ENCODE peak calls at places on chromosomes 6 and 20, in five cellular contexts. Z is cardiac muscle cell, A is heart left ventricle, K is OCI-LY7, L is cardiac fibroblast. B is an unnamed sample.

GRCh38 chr6:138038148-138038870 is 68.9 kb downstream of the PERP start:
- DNase-seq in Z (no peak), A (no peak), K (no peak), L (no peak), B (peak)

GRCh38 chr6:116190550-116190949 is 63.3 kb downstream of the TSPYL4 start:
- DNase-seq in Z (peak), A (no peak), K (no peak), L (peak), B (no peak)

GRCh38 chr20:13009682-13010406 is 1.1 kb downstream of the SPTLC3 start:
- DNase-seq in Z (no peak), A (no peak), K (peak), L (peak), B (peak)

GRCh38 chr20:64151634-64152530 is 12.4 kb upstream of the MYT1 start:
- DNase-seq in Z (no peak), A (peak), K (no peak), L (peak), B (no peak)

GRCh38 chr20:21615617-21616080 is 89.8 kb upstream of the PAX1 start:
- DNase-seq in Z (peak), A (no peak), K (peak), L (peak), B (peak)

GRCh38 chr6:65557224-65557623 is 149.8 kb downstream of the EYS start:
- DNase-seq in Z (no peak), A (no peak), K (no peak), L (no peak), B (no peak)

GRCh38 chr20:31788578-31788977 is 30.6 kb upstream of the MYLK2 start:
- DNase-seq in Z (peak), A (no peak), K (no peak), L (peak), B (no peak)

GRCh38 chr6:130900913-130901312 is 73.7 kb downstream of the SMLR1 start:
- DNase-seq in Z (no peak), A (peak), K (no peak), L (peak), B (no peak)

GRCh38 chr6:125481056-125481455 is 179.3 kb upstream of the HDDC2 start:
- DNase-seq in Z (no peak), A (no peak), K (no peak), L (no peak), B (no peak)

GRCh38 chr6:53328375-53328774 is 20.4 kb downstream of the ELOVL5 start:
- DNase-seq in Z (no peak), A (no peak), K (no peak), L (peak), B (no peak)

GRCh38 chr6:24997186-24997585 is 61.4 kb upstream of the RIPOR2 start:
- DNase-seq in Z (no peak), A (no peak), K (no peak), L (no peak), B (no peak)

GRCh38 chr6:144087789-144088426 is 7.5 kb downstream of the SF3B5 start:
- DNase-seq in Z (no peak), A (no peak), K (no peak), L (no peak), B (peak)

GRCh38 chr6:43798688-43799444 is 28.9 kb downstream of the VEGFA start:
- DNase-seq in Z (peak), A (peak), K (no peak), L (peak), B (peak)

GRCh38 chr6:168650686-168651085 is 209.7 kb downstream of the SMOC2 start:
- DNase-seq in Z (no peak), A (no peak), K (no peak), L (no peak), B (no peak)

GRCh38 chr6:16769131-16769985 is 8.1 kb upstream of the ATXN1 start:
- DNase-seq in Z (peak), A (no peak), K (no peak), L (peak), B (peak)

GRCh38 chr20:52936368-52936986 is 35.7 kb upstream of the TSHZ2 start:
- DNase-seq in Z (no peak), A (no peak), K (no peak), L (no peak), B (no peak)

GRCh38 chr6:118562959-118563358 is 14.9 kb downstream of the PLN start:
- DNase-seq in Z (no peak), A (no peak), K (no peak), L (peak), B (no peak)

GRCh38 chr6:13216236-13216933 is 112.0 kb downstream of the TBC1D7 start:
- DNase-seq in Z (no peak), A (no peak), K (no peak), L (no peak), B (peak)

GRCh38 chr6:167401525-167402194 is 76.8 kb downstream of the TTLL2 start:
- DNase-seq in Z (no peak), A (peak), K (no peak), L (no peak), B (no peak)

GRCh38 chr6:44659676-44660170 is 272.2 kb downstream of the CDC5L start:
- DNase-seq in Z (no peak), A (no peak), K (no peak), L (no peak), B (no peak)

GRCh38 chr6:142870787-142871371 is 74.1 kb downstream of the HIVEP2 start:
- DNase-seq in Z (no peak), A (no peak), K (no peak), L (peak), B (no peak)

GRCh38 chr20:23116301-23117089 is 30.4 kb upstream of the CD93 start:
- DNase-seq in Z (peak), A (no peak), K (no peak), L (no peak), B (no peak)

GRCh38 chr20:58128635-58129625 is 99.5 kb downstream of the ANKRD60 start:
- DNase-seq in Z (no peak), A (no peak), K (no peak), L (no peak), B (no peak)

GRCh38 chr6:68126089-68126749 is 508.9 kb upstream of the ADGRB3 start:
- DNase-seq in Z (no peak), A (no peak), K (no peak), L (peak), B (peak)

GRCh38 chr6:123519191-123519510 is 117.6 kb downstream of the TRDN start:
- DNase-seq in Z (no peak), A (peak), K (no peak), L (no peak), B (no peak)

GRCh38 chr6:33279971-33280511 is 3.1 kb downstream of the B3GALT4 start:
- DNase-seq in Z (peak), A (no peak), K (peak), L (peak), B (no peak)

GRCh38 chr6:163414367-163415175 is at the start of gene QKI:
- DNase-seq in Z (peak), A (peak), K (peak), L (peak), B (peak)

GRCh38 chr6:162078667-162079066 is 648.9 kb downstream of the PRKN start:
- DNase-seq in Z (no peak), A (no peak), K (no peak), L (no peak), B (no peak)

GRCh38 chr6:7107578-7108195 is at the start of gene RREB1:
- DNase-seq in Z (peak), A (peak), K (peak), L (peak), B (peak)

GRCh38 chr6:120211955-120212792 is 862.6 kb upstream of the MAN1A1 start:
- DNase-seq in Z (no peak), A (no peak), K (no peak), L (peak), B (no peak)

DNA sequence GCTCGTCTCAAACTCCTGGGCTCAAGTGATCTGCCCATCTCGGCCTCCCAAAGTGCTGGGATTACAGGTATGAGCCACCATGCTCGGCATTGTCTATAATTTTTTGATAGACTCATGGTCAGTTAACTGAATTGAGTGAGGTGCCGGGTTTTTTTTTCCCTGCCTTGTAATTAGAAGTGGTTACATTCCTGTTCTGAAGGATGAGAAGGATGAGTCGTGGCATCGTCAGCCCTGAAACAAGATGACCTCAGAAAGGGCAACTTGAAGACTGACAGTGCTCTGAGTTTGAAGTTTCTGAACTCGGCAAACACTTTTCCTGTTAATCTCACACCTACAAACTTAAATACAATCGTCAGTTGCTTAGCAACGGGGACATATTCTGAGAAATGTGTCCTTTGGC is 158.7 kb upstream of the PDE10A start:
- DNase-seq in Z (no peak), A (no peak), K (no peak), L (peak), B (no peak)
- TF ChIP-seq CTCF in Z (no peak), A (no peak), K (no peak), L (no peak), B (no peak)

DNA sequence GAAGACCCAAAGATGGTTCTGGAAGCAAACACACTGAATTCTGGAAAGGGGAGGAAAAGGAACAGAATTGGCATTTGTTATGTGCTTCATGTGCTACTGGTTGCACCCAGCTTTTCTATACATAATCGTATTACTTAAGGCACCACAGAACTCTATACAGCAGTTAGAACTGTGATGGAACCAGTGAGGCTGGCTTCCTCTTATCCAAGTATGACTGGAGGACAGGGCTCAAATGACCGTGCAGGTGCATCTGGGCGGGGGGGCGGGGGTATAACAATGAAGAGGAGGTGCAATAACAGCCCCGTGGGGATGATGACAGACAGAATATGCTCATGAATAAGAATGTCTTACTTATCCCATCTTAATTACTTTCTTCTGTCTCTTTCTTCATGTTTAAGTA is 144.2 kb downstream of the BTBD9 start:
- DNase-seq in Z (no peak), A (no peak), K (no peak), L (no peak), B (no peak)
- TF ChIP-seq CTCF in Z (no peak), A (no peak), K (no peak), L (no peak), B (no peak)

GRCh38 chr6:18151801-18152200 is 3.1 kb downstream of the TPMT start:
- DNase-seq in Z (no peak), A (no peak), K (no peak), L (no peak), B (no peak)
- TF ChIP-seq CTCF in Z (no peak), A (no peak), K (no peak), L (no peak), B (no peak)

GRCh38 chr20:45109634-45110033 is 5.3 kb downstream of the WFDC5 start:
- DNase-seq in Z (no peak), A (no peak), K (no peak), L (no peak), B (peak)

GRCh38 chr20:45110301-45110700 is 4.7 kb downstream of the WFDC5 start:
- DNase-seq in Z (no peak), A (no peak), K (no peak), L (no peak), B (peak)

GRCh38 chr20:45113865-45114264 is 1.1 kb downstream of the WFDC5 start:
- DNase-seq in Z (no peak), A (no peak), K (no peak), L (no peak), B (no peak)

GRCh38 chr20:45111285-45111684 is 3.7 kb downstream of the WFDC5 start:
- DNase-seq in Z (no peak), A (no peak), K (no peak), L (no peak), B (no peak)

DNA sequence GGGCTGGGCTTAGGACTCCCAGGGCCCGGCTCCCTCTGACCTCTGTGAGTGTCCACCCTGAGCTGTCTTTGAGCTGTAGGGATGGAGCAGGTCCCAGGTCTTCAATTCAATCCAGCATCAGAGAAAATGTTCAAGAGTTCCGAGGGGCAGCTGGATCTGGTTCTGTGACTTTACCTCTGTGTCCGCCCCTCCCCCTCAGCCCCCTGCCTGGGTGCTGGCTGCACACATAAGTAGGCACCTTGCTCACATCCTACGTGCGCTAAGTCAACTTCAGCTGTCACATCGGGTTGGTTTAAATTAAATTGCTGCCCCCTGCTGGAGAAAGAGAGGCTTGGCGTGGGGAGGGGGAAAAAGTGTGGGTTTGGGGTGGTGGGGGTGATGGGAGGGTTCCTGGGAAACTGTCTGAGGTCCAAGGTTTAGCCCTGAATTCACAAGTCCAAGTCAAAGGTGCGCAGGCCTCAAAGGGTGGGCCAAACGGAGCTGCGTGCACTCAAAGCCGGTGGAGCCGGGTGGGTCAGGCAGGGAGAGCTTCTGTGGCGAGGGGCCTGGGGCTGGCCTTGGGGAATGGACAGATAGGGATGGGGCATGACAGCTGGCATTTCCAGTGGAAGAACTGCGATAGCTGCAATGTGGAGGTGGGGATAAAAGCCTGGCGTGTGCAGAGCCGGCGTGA is 3.0 kb downstream of the WFDC5 start:
- DNase-seq in Z (no peak), A (no peak), K (peak), L (peak), B (peak)
- TF ChIP-seq CTCF in Z (peak), A (peak), K (peak), L (peak), B (peak)

DNA sequence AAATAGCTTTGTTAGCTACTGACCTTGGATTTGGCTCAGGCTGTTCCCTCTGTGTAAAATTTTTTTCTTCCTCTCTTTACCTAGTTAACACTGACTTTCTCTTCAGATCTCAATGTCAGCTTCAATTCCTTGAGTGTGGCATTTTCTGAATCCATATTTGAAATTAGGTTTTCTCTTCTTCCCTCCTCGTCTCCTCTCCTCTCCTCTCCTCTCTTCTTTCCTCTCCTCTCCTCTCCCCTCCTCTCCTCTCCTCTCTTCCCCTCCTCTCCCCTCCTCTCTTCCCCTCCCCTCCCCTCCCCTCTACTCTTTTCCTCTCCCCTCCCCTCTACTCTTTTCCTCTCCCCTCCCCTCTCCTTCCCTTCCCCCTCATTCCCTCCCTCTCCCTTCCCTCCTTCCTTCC is 453.3 kb downstream of the BMP2 start:
- DNase-seq in Z (no peak), A (no peak), K (no peak), L (no peak), B (no peak)
- TF ChIP-seq CTCF in Z (no peak), A (no peak), K (no peak), L (no peak), B (no peak)

GRCh38 chr6:42104807-42105713 is 37.4 kb downstream of the C6orf132 start:
- DNase-seq in Z (no peak), A (no peak), K (no peak), L (no peak), B (peak)
- TF ChIP-seq CTCF in Z (no peak), A (no peak), K (no peak), L (no peak), B (no peak)

GRCh38 chr20:51321343-51322163 is 221.0 kb downstream of the NFATC2 start:
- DNase-seq in Z (no peak), A (no peak), K (no peak), L (no peak), B (no peak)

GRCh38 chr20:51315390-51315789 is 227.1 kb downstream of the NFATC2 start:
- DNase-seq in Z (no peak), A (no peak), K (no peak), L (no peak), B (no peak)

GRCh38 chr20:51322164-51322707 is 220.3 kb downstream of the NFATC2 start:
- DNase-seq in Z (peak), A (no peak), K (no peak), L (no peak), B (no peak)

GRCh38 chr20:51319522-51319921 is 223.0 kb downstream of the NFATC2 start:
- DNase-seq in Z (no peak), A (no peak), K (no peak), L (no peak), B (no peak)

GRCh38 chr20:51318058-51318960 is 224.2 kb downstream of the NFATC2 start:
- DNase-seq in Z (peak), A (no peak), K (peak), L (peak), B (no peak)
- TF ChIP-seq CTCF in Z (peak), A (peak), K (peak), L (peak), B (peak)

DNA sequence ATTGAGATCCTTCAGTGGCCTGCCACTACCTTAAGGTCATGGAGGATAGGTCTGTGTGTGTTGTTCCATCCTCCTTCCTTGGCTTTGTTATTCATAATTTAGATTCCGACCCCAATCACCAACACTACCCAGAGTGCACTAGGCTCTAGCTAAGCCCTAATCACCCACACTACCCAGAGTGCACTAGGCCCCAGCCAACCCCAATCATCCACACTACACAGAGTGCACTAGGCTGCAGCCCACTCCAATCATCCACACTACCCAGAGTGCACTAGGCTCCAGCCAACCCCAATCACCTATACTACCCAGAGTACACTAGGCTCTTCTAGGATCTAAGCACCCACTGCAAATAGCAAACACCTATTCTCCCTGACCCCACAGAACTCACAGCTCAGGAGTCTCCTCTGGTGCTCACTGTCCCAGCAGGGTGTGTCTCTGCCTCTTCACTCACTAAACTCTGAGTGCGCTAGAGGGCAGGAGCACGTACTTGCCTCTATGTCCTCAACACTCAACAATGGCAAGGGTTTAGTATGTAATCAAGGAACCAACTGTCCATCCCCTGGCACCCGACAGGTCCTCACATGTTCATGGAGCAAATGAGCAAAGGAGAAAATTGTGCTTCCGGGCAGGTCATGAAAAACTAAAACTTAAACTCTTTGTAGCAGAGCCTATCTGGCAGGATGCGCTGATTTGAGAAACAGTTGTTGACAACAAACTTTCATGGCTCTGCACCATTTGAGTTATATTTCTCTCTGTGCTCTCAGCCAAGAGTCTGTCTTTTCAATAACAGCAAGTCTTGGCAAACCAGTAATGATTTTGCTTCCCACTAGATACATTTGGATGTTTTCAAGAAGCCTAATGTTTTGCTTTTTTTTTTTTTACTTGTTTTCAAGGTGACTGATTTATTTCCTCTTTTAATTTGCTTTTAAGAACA is 54.3 kb downstream of the SLC22A23 start:
- DNase-seq in Z (no peak), A (no peak), K (no peak), L (no peak), B (no peak)
- TF ChIP-seq CTCF in Z (no peak), A (no peak), K (no peak), L (no peak), B (no peak)

B was measured in GM20000.